ENCODE peak calls at places on chromosomes 11 and 22, in nine cellular contexts. X is PC-3, H is GM23248, C is GM23338, M is neural progenitor cell, O is MM.1S, P is OCI-LY7, R is HCT116, Y is hepatocyte. U is an unnamed sample.

GRCh38 chr11:1852885-1853284 is at the start of gene LSP1:
- DNase-seq in X (no peak), H (no peak), C (no peak), M (no peak), O (peak), P (peak), R (no peak), Y (no peak), U (no peak)

GRCh38 chr22:46078241-46079092 is 71.9 kb upstream of the PPARA start:
- DNase-seq in X (peak), H (peak), C (peak), M (no peak), O (no peak), P (no peak), R (no peak), Y (no peak), U (peak)

GRCh38 chr11:111039982-111040381 is 205.5 kb upstream of the POU2AF2 start:
- DNase-seq in X (no peak), H (no peak), C (no peak), M (no peak), O (peak), P (peak), R (no peak), Y (no peak), U (no peak)

GRCh38 chr11:116651757-116652237 is 121.0 kb downstream of the BUD13 start:
- DNase-seq in X (no peak), H (no peak), C (no peak), M (no peak), O (no peak), P (no peak), R (no peak), Y (no peak), U (no peak)

GRCh38 chr22:17921871-17922821 is 102.2 kb downstream of the MICAL3 start:
- DNase-seq in X (no peak), H (no peak), C (peak), M (peak), O (no peak), P (no peak), R (no peak), Y (peak), U (no peak)

GRCh38 chr11:76984741-76985140 is 49.5 kb upstream of the B3GNT6 start:
- DNase-seq in X (peak), H (no peak), C (no peak), M (no peak), O (no peak), P (no peak), R (no peak), Y (no peak), U (no peak)

GRCh38 chr11:57410287-57410686 is 16.6 kb downstream of the SLC43A3 start:
- DNase-seq in X (peak), H (peak), C (no peak), M (no peak), O (no peak), P (no peak), R (no peak), Y (no peak), U (no peak)

GRCh38 chr11:67278135-67278938 is 10.8 kb upstream of the ANKRD13D start:
- DNase-seq in X (no peak), H (no peak), C (no peak), M (no peak), O (no peak), P (no peak), R (no peak), Y (no peak), U (no peak)

GRCh38 chr11:66020618-66021357 is 5.5 kb downstream of the CATSPER1 start:
- DNase-seq in X (peak), H (peak), C (no peak), M (no peak), O (no peak), P (no peak), R (no peak), Y (no peak), U (no peak)

GRCh38 chr11:86204356-86204755 is 40.2 kb upstream of the EED start:
- DNase-seq in X (no peak), H (no peak), C (no peak), M (no peak), O (no peak), P (peak), R (no peak), Y (no peak), U (no peak)

GRCh38 chr22:46092646-46093410 is 57.5 kb upstream of the PPARA start:
- DNase-seq in X (no peak), H (peak), C (no peak), M (no peak), O (no peak), P (no peak), R (no peak), Y (no peak), U (no peak)

GRCh38 chr11:114524122-114524521 is 35.6 kb downstream of the NXPE1 start:
- DNase-seq in X (no peak), H (no peak), C (no peak), M (no peak), O (no peak), P (no peak), R (no peak), Y (no peak), U (no peak)

GRCh38 chr11:9753031-9753430 is 89.2 kb downstream of the SWAP70 start:
- DNase-seq in X (peak), H (peak), C (no peak), M (no peak), O (no peak), P (no peak), R (no peak), Y (no peak), U (no peak)

GRCh38 chr11:117836077-117836960 is 11.8 kb upstream of the FXYD2 start:
- DNase-seq in X (no peak), H (no peak), C (no peak), M (no peak), O (no peak), P (no peak), R (no peak), Y (no peak), U (no peak)

GRCh38 chr11:12762696-12763324 is 88.6 kb downstream of the TEAD1 start:
- DNase-seq in X (no peak), H (no peak), C (no peak), M (no peak), O (no peak), P (no peak), R (no peak), Y (no peak), U (no peak)

GRCh38 chr11:78798567-78799170 is 224.0 kb upstream of the NARS2 start:
- DNase-seq in X (peak), H (peak), C (peak), M (peak), O (peak), P (peak), R (peak), Y (peak), U (peak)

GRCh38 chr11:133669371-133670046 is 137.2 kb upstream of the OPCML start:
- DNase-seq in X (no peak), H (no peak), C (peak), M (peak), O (no peak), P (no peak), R (no peak), Y (no peak), U (no peak)

GRCh38 chr11:117095301-117096139 is 2.7 kb downstream of the SIK3 start:
- DNase-seq in X (peak), H (peak), C (no peak), M (no peak), O (no peak), P (no peak), R (no peak), Y (no peak), U (no peak)

GRCh38 chr11:120248551-120249278 is 8.8 kb downstream of the POU2F3 start:
- DNase-seq in X (peak), H (peak), C (no peak), M (no peak), O (no peak), P (no peak), R (peak), Y (no peak), U (no peak)

GRCh38 chr11:1730230-1730629 is 20.2 kb downstream of the IFITM10 start:
- DNase-seq in X (no peak), H (no peak), C (no peak), M (no peak), O (no peak), P (no peak), R (no peak), Y (no peak), U (no peak)

GRCh38 chr11:125062931-125063428 is at the start of gene SLC37A2:
- DNase-seq in X (peak), H (peak), C (peak), M (peak), O (peak), P (peak), R (no peak), Y (peak), U (peak)

GRCh38 chr11:57460017-57460755 is at the start of gene RTN4RL2:
- DNase-seq in X (peak), H (peak), C (peak), M (peak), O (no peak), P (peak), R (peak), Y (peak), U (peak)

GRCh38 chr11:117693344-117693743 is 103.7 kb downstream of the DSCAML1 start:
- DNase-seq in X (peak), H (no peak), C (no peak), M (no peak), O (no peak), P (no peak), R (no peak), Y (peak), U (no peak)

GRCh38 chr11:37504925-37505324 is 906.9 kb upstream of the RAG2 start:
- DNase-seq in X (peak), H (peak), C (no peak), M (no peak), O (no peak), P (no peak), R (no peak), Y (peak), U (no peak)

GRCh38 chr11:120629407-120629806 is 117.9 kb downstream of the GRIK4 start:
- DNase-seq in X (no peak), H (no peak), C (peak), M (no peak), O (no peak), P (no peak), R (no peak), Y (no peak), U (no peak)

GRCh38 chr22:20532256-20532993 is 25.0 kb downstream of the MED15 start:
- DNase-seq in X (no peak), H (peak), C (no peak), M (peak), O (no peak), P (no peak), R (no peak), Y (no peak), U (no peak)

GRCh38 chr22:50524664-50525103 is 714 bp downstream of the SCO2 start:
- DNase-seq in X (no peak), H (peak), C (no peak), M (no peak), O (peak), P (peak), R (no peak), Y (no peak), U (no peak)

GRCh38 chr11:26830757-26831156 is 108.9 kb upstream of the SLC5A12 start:
- DNase-seq in X (no peak), H (no peak), C (no peak), M (no peak), O (no peak), P (no peak), R (no peak), Y (no peak), U (no peak)
- TF ChIP-seq EZH2phosphoT487 in X (no peak), H (no peak), C (no peak), M (no peak), O (no peak), P (no peak), R (no peak), Y (no peak), U (no peak)

GRCh38 chr11:35289821-35290220 is 129.5 kb downstream of the SLC1A2 start:
- DNase-seq in X (peak), H (peak), C (no peak), M (no peak), O (no peak), P (no peak), R (no peak), Y (no peak), U (no peak)
- TF ChIP-seq EZH2phosphoT487 in X (no peak), H (no peak), C (no peak), M (no peak), O (no peak), P (no peak), R (no peak), Y (no peak), U (no peak)

DNA sequence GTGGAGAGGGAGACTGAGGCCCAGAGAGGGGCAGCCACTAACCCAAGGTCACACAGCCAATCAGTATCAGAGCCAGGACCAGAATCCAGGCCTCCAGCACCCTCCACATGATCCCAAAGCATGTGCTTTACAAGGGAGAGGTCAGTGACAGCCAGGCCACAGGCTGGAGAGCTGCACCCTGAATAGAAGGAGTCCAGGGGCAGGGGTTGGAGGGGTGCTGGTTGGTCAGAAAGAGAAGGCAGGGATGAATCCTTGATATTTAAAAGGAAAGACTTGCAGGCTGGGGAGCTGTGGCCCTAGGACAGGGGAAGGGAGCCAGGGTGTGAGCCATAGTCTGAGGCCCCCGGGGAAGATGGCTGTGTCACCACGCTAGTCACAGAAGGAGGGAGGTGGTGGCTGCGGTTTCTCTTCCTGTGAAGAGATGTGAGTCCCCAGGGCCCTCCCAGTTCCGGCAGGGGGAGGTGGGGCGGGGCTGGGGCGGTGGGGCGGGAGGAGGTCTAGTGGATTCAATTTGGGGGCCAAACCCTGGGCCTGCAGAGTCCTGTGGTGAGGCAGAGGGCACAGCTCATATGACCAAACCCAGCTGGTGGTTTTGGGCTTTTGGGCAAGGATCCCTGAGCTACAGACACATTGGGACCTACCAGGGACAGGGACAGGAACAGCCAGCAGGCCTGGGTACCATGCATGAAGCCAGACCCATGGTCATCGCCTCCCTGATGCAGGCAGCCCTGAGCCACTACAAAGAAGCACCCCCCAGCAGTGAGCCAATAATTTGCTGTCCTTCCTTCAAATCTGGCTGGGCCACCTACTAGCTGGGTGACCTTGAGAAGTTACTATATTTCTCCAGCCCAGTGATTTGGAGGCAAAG is 14.0 kb downstream of the RAC2 start:
- DNase-seq in X (peak), H (peak), C (no peak), M (no peak), O (peak), P (peak), R (peak), Y (no peak), U (no peak)
- TF ChIP-seq EZH2phosphoT487 in X (no peak), H (no peak), C (no peak), M (no peak), O (no peak), P (no peak), R (no peak), Y (no peak), U (no peak)

GRCh38 chr22:18997306-18997924 is 61.3 kb upstream of the PRODH start:
- DNase-seq in X (no peak), H (no peak), C (no peak), M (no peak), O (no peak), P (no peak), R (no peak), Y (no peak), U (no peak)
- TF ChIP-seq EZH2phosphoT487 in X (no peak), H (no peak), C (no peak), M (no peak), O (no peak), P (no peak), R (no peak), Y (no peak), U (no peak)

DNA sequence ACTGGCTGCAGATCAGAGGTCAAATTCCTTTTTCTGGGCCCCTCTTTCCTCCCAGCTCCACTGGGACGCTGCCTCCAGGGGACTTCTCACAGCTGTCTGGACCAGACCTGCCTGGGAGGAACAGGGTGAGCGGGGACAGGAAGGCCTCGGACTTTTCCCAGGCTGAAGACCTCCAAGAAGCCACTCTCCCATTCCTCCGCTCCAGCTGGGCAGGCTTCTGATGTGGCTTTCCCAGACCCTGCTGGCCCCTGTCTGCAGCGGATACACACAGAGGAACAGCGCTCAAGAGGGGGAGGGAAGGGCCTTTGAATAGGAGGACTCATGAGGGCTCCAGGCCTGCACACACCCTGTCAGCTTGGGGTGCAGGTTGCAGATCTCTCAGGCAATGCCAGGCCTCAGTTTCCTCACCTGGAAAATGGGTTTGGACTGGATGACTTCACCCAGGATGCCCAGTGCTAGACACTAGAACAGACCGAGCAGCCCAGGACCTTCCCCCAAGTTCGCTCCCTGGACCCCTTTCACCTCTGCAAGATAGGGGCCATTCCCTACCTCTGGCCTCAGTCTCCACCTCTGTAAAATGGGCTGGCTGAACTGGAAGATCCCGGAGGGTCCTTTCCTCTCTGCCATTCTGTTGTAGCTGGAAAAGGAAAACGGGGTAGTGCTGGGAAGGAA is 36.6 kb downstream of the MB start:
- DNase-seq in X (no peak), H (no peak), C (no peak), M (no peak), O (no peak), P (no peak), R (no peak), Y (no peak), U (no peak)
- TF ChIP-seq EZH2phosphoT487 in X (no peak), H (no peak), C (no peak), M (no peak), O (no peak), P (no peak), R (no peak), Y (no peak), U (no peak)